ENCODE peak calls at places on chromosomes 7 and 10, in four cellular contexts. One of them, this sample, is unnamed.

GRCh38 chr10:22988581-22989360 is 60.9 kb downstream of the ARMC3 start:
- DNase-seq in RKO: peak
- DNase-seq in activated T-helper 1 cell treated with Interleukin-2 at 50 U/mL for 16 hours: peak
- DNase-seq in HEK293T: peak
- DNase-seq in this sample: peak

GRCh38 chr7:116628971-116629586 is 42.9 kb upstream of the MET start:
- DNase-seq in HEK293T: no peak
- DNase-seq in RKO: peak
- DNase-seq in activated T-helper 1 cell treated with Interleukin-2 at 50 U/mL for 16 hours: no peak
- DNase-seq in this sample: no peak

GRCh38 chr10:70542565-70542938 is 60.0 kb downstream of the PRF1 start:
- DNase-seq in activated T-helper 1 cell treated with Interleukin-2 at 50 U/mL for 16 hours: no peak
- DNase-seq in HEK293T: no peak
- DNase-seq in RKO: no peak
- DNase-seq in this sample: no peak

GRCh38 chr10:34319197-34319846 is 495.8 kb downstream of the PARD3 start:
- DNase-seq in HEK293T: no peak
- DNase-seq in RKO: peak
- DNase-seq in activated T-helper 1 cell treated with Interleukin-2 at 50 U/mL for 16 hours: no peak
- DNase-seq in this sample: no peak

GRCh38 chr7:159370-160270 is 32.8 kb upstream of the FAM20C start:
- DNase-seq in HEK293T: no peak
- DNase-seq in activated T-helper 1 cell treated with Interleukin-2 at 50 U/mL for 16 hours: no peak
- DNase-seq in RKO: no peak
- DNase-seq in this sample: no peak

GRCh38 chr7:106070567-106071254 is 41.4 kb downstream of the SYPL1 start:
- DNase-seq in HEK293T: no peak
- DNase-seq in RKO: no peak
- DNase-seq in activated T-helper 1 cell treated with Interleukin-2 at 50 U/mL for 16 hours: no peak
- DNase-seq in this sample: no peak

GRCh38 chr10:127948791-127949190 is 41.9 kb downstream of the PTPRE start:
- DNase-seq in RKO: no peak
- DNase-seq in activated T-helper 1 cell treated with Interleukin-2 at 50 U/mL for 16 hours: no peak
- DNase-seq in HEK293T: no peak
- DNase-seq in this sample: no peak

GRCh38 chr7:75690121-75690523 is 48.6 kb downstream of the HIP1 start:
- DNase-seq in RKO: no peak
- DNase-seq in activated T-helper 1 cell treated with Interleukin-2 at 50 U/mL for 16 hours: no peak
- DNase-seq in HEK293T: no peak
- DNase-seq in this sample: no peak

GRCh38 chr7:24801910-24802699 is 44.8 kb upstream of the GSDME start:
- DNase-seq in RKO: no peak
- DNase-seq in activated T-helper 1 cell treated with Interleukin-2 at 50 U/mL for 16 hours: no peak
- DNase-seq in HEK293T: no peak
- DNase-seq in this sample: no peak

This sample was measured in SW480.